ENCODE peak calls at places on chromosomes 1 and 21, in seven cellular contexts. L is K562, H is tibial nerve, A is stomach, K is sigmoid colon, B is A549, J is transverse colon. G is an unnamed sample.
A peak's percentile ranks its signal among the peaks of the same experiment; 100 is the strongest.

GRCh38 chr1:218524986-218525385 is 179.8 kb downstream of the TGFB2 start:
- DNase-seq in H (no peak), J (no peak), A (no peak), K (no peak), B (no peak), L (no peak), G (no peak)

GRCh38 chr1:212488436-212489283 is 55.9 kb downstream of the NENF start:
- DNase-seq in B (peak; percentile 98), J (peak; percentile 66), H (peak; percentile 86), K (peak; percentile 94), A (peak; percentile 60), L (peak; percentile 39), G (peak; percentile 93)

GRCh38 chr1:27284425-27285287 is 37.3 kb upstream of the TMEM222 start:
- DNase-seq in L (peak; percentile 91), A (peak; percentile 91), J (peak; percentile 89), B (peak; percentile 73), H (peak; percentile 99), K (peak; percentile 88), G (peak; percentile 96)

GRCh38 chr21:31279986-31280385 is 64.1 kb downstream of the TIAM1 start:
- DNase-seq in J (no peak), L (no peak), B (no peak), K (no peak), H (no peak), A (no peak), G (no peak)

GRCh38 chr1:33727310-33727709 is 136.6 kb upstream of the HMGB4 start:
- DNase-seq in L (no peak), K (no peak), A (no peak), J (no peak), H (no peak), B (no peak), G (peak; percentile 77)

GRCh38 chr1:47848985-47849610 is 148.1 kb downstream of the TRABD2B start:
- DNase-seq in B (no peak), A (no peak), J (no peak), L (no peak), K (no peak), H (no peak), G (no peak)

GRCh38 chr1:34597877-34598514 is 156.9 kb upstream of the GJB5 start:
- DNase-seq in B (peak; percentile 48), K (no peak), A (peak; percentile 76), L (peak; percentile 77), H (peak; percentile 51), J (peak; percentile 75), G (no peak)

GRCh38 chr1:54602559-54602958 is 20.8 kb downstream of the FAM151A start:
- DNase-seq in J (no peak), K (no peak), L (no peak), B (no peak), A (no peak), H (no peak), G (no peak)

GRCh38 chr1:27301582-27302199 is 20.3 kb upstream of the TMEM222 start:
- DNase-seq in B (no peak), L (no peak), J (no peak), A (no peak), K (peak; percentile 57), H (no peak), G (no peak)

GRCh38 chr1:33985166-33985565 is 121.3 kb downstream of the HMGB4 start:
- DNase-seq in L (no peak), A (no peak), J (no peak), B (no peak), K (no peak), H (no peak), G (no peak)

GRCh38 chr1:235597867-235598553 is 51.6 kb downstream of the GNG4 start:
- DNase-seq in J (no peak), A (no peak), H (no peak), K (no peak), B (peak; percentile 71), L (peak; percentile 30), G (no peak)

GRCh38 chr1:244067893-244068292 is 16.8 kb downstream of the ZBTB18 start:
- DNase-seq in L (no peak), H (no peak), K (no peak), B (no peak), A (no peak), J (no peak), G (no peak)

GRCh38 chr1:36306902-36307456 is 811 bp downstream of the SH3D21 start:
- DNase-seq in L (peak; percentile 98), J (peak; percentile 96), B (peak; percentile 87), H (peak; percentile 79), K (peak; percentile 96), A (peak; percentile 92), G (peak; percentile 96)

GRCh38 chr1:87888456-87888855 is 559.8 kb downstream of the LMO4 start:
- DNase-seq in H (no peak), B (peak; percentile 79), A (no peak), J (no peak), L (no peak), K (no peak), G (no peak)

GRCh38 chr1:103365860-103366569 is 159.5 kb upstream of the RNPC3 start:
- DNase-seq in J (no peak), A (no peak), L (no peak), H (no peak), B (no peak), K (no peak), G (no peak)

GRCh38 chr1:114559356-114559755 is 22.1 kb downstream of the BCAS2 start:
- DNase-seq in B (no peak), L (no peak), A (no peak), H (no peak), J (no peak), K (no peak), G (no peak)

GRCh38 chr1:23628951-23629387 is 62.6 kb upstream of the RPL11 start:
- DNase-seq in H (no peak), J (no peak), A (no peak), L (no peak), K (no peak), B (no peak), G (no peak)

GRCh38 chr1:145702052-145702451 is 5.1 kb downstream of the PDZK1 start:
- DNase-seq in K (no peak), J (no peak), B (no peak), A (no peak), L (no peak), H (no peak), G (no peak)
- TF ChIP-seq EP300 in K (no peak), J (no peak), B (no peak), A (no peak), L (no peak), H (no peak), G (no peak)

GRCh38 chr1:150067184-150068182 is at the start of gene VPS45:
- DNase-seq in K (peak; percentile 96), A (peak; percentile 91), L (peak; percentile 94), H (peak; percentile 78), J (peak; percentile 92), B (peak; percentile 93), G (peak; percentile 96)

GRCh38 chr1:150066838-150067183 is 765 bp upstream of the VPS45 start:
- DNase-seq in L (peak; percentile 72), H (no peak), J (peak; percentile 52), A (peak; percentile 31), B (no peak), K (no peak), G (no peak)

GRCh38 chr1:150066328-150066727 is 1.2 kb upstream of the VPS45 start:
- DNase-seq in K (no peak), B (no peak), A (no peak), J (no peak), L (no peak), H (no peak), G (no peak)

GRCh38 chr1:150062113-150062512 is 5.5 kb upstream of the VPS45 start:
- DNase-seq in L (no peak), B (no peak), H (no peak), A (no peak), J (no peak), K (no peak), G (no peak)

DNA sequence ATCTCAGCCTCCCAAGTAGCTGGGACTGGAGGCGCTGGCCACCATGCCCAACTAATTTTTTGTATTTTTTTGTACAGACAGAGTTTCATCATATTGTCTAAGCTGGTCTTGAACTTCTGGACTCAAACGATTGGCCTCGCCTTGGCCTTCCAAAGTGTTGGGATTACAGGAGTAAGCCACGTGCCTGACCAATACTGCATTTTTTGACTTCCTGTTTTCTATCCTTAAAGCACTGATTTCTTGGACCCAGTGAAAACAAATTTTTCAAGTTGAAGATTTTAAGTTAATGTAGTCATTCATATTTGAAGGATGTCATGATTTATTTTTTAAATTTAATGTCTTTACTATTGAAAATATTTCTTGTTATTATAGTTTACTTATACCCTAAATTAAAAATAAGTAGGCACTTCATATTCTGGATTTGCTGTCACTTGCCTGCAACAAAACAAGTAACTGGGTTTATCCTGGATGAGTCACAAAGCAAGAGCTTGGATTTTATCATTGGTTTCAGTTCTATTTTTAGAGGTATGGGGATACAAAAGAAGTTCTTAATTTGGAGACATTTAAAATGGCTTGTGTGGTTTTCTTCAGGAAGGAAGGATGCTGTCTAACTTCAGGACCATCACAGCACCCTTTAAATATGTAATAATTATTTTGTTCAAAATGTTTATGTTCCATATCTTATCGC is 2.2 kb upstream of the VPS45 start:
- DNase-seq in L (peak; percentile 26), H (no peak), A (no peak), B (no peak), K (no peak), J (no peak), G (no peak)
- H3K4me1 ChIP-seq in L (peaks cover 18% of the 10 kb centered on the region), H (peaks cover 42% of the 10 kb centered on the region), A (peaks cover 47% of the 10 kb centered on the region), B (peaks cover 18% of the 10 kb centered on the region), K (peaks cover 49% of the 10 kb centered on the region), J (peaks cover 20% of the 10 kb centered on the region), G (peaks cover 25% of the 10 kb centered on the region)

DNA sequence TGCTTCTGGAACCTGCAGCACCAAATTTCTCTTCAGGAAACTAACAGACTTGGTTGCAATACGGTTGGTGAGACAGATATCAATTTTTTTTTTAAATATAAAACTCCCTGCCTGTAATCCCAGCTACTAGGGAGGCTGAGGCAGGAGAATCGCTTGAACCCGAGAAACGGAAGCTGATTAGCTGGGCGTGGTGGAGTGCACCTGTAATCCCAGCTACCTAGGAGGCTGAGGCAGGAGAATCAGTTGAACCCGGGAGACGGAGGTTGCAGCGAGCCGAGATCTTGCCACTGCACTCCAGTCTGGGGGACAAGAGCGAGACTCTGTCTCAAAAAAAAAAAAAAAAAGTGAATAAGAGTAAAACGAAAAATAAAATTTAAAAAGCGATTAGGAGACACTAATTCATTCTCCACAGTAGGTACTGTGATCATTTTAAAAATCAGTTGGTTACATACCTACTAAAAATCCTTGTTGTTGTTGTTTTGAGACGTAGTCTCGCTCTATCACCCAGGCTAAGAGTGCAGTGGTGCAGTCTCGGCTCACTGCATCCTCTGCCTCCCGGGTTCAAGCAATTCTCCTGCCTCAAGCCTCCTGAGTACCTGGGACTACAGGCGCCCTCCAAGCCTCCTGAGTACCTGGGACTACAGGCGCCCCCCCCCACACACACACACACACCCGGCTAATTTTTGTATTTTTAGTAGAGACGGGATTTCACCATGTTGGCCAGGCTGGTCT is 798 bp upstream of the RBM8A start:
- DNase-seq in H (no peak), B (no peak), K (no peak), J (peak; percentile 25), A (no peak), L (no peak), G (no peak)
- TF ChIP-seq POLR2A in H (no peak), B (no peak), K (no peak), J (no peak), A (no peak), L (no peak), G (no peak)

GRCh38 chr1:4133541-4133940 is 233.5 kb upstream of the C1orf174 start:
- DNase-seq in L (no peak), B (no peak), A (no peak), H (no peak), K (no peak), J (no peak), G (no peak)
- TF ChIP-seq EP300 in L (no peak), B (no peak), A (no peak), H (no peak), K (no peak), J (no peak), G (no peak)